ENCODE peak calls at places on chromosome 20, in four cellular contexts. One of them, this sample, is unnamed.

GRCh38 chr20:38779247-38780097 is 26.0 kb upstream of the PPP1R16B start:
- DNase-seq in lower lobe of right lung: no peak
- DNase-seq in A549: no peak
- DNase-seq in type B pancreatic cell: no peak
- DNase-seq in this sample: no peak

GRCh38 chr20:49821850-49822249 is 9.2 kb downstream of the SLC9A8 start:
- DNase-seq in lower lobe of right lung: no peak
- DNase-seq in A549: no peak
- DNase-seq in type B pancreatic cell: no peak
- DNase-seq in this sample: no peak

GRCh38 chr20:11687546-11688292 is 230.0 kb upstream of the BTBD3 start:
- DNase-seq in lower lobe of right lung: no peak
- DNase-seq in A549: peak
- DNase-seq in type B pancreatic cell: no peak
- DNase-seq in this sample: no peak

GRCh38 chr20:21514553-21515251 is 838 bp upstream of the NKX2-2 start:
- DNase-seq in lower lobe of right lung: peak
- DNase-seq in A549: no peak
- DNase-seq in type B pancreatic cell: peak
- DNase-seq in this sample: peak

GRCh38 chr20:34331838-34332237 is 28.7 kb upstream of the AHCY start:
- DNase-seq in lower lobe of right lung: no peak
- DNase-seq in A549: no peak
- DNase-seq in type B pancreatic cell: no peak
- DNase-seq in this sample: no peak

GRCh38 chr20:8076505-8077498 is 55.3 kb upstream of the PLCB1 start:
- DNase-seq in lower lobe of right lung: no peak
- DNase-seq in A549: no peak
- DNase-seq in type B pancreatic cell: no peak
- DNase-seq in this sample: no peak

GRCh38 chr20:4740774-4741431 is 19.2 kb downstream of the PRND start:
- DNase-seq in lower lobe of right lung: no peak
- DNase-seq in A549: peak
- DNase-seq in type B pancreatic cell: no peak
- DNase-seq in this sample: peak

GRCh38 chr20:6269163-6269873 is 146.5 kb upstream of the FERMT1 start:
- DNase-seq in lower lobe of right lung: no peak
- DNase-seq in A549: no peak
- DNase-seq in type B pancreatic cell: no peak
- DNase-seq in this sample: no peak

GRCh38 chr20:51650685-51651134 is 108.2 kb upstream of the NFATC2 start:
- DNase-seq in lower lobe of right lung: peak
- DNase-seq in A549: no peak
- DNase-seq in type B pancreatic cell: no peak
- DNase-seq in this sample: no peak

GRCh38 chr20:2314759-2315439 is 19.1 kb downstream of the TGM3 start:
- DNase-seq in lower lobe of right lung: no peak
- DNase-seq in A549: no peak
- DNase-seq in type B pancreatic cell: no peak
- DNase-seq in this sample: no peak

GRCh38 chr20:8018928-8019177 is 708 bp downstream of the TMX4 start:
- DNase-seq in lower lobe of right lung: no peak
- DNase-seq in A549: peak
- DNase-seq in type B pancreatic cell: no peak
- DNase-seq in this sample: no peak

GRCh38 chr20:44398303-44398702 is 42.8 kb downstream of the HNF4A start:
- DNase-seq in lower lobe of right lung: no peak
- DNase-seq in A549: peak
- DNase-seq in type B pancreatic cell: no peak
- DNase-seq in this sample: no peak

GRCh38 chr20:56187791-56188190 is 60.7 kb upstream of the MC3R start:
- DNase-seq in lower lobe of right lung: no peak
- DNase-seq in A549: no peak
- DNase-seq in type B pancreatic cell: no peak
- DNase-seq in this sample: no peak

GRCh38 chr20:12554416-12554815 is 454.4 kb upstream of the SPTLC3 start:
- DNase-seq in lower lobe of right lung: no peak
- DNase-seq in A549: no peak
- DNase-seq in type B pancreatic cell: no peak
- DNase-seq in this sample: no peak

GRCh38 chr20:63706852-63707557 is 771 bp downstream of the ARFRP1 start:
- DNase-seq in lower lobe of right lung: peak
- DNase-seq in A549: no peak
- DNase-seq in type B pancreatic cell: peak
- DNase-seq in this sample: peak

GRCh38 chr20:50112512-50113419 is at the start of gene UBE2V1:
- DNase-seq in lower lobe of right lung: peak
- DNase-seq in A549: peak
- DNase-seq in type B pancreatic cell: peak
- DNase-seq in this sample: peak

GRCh38 chr20:38338849-38339520 is 7.3 kb upstream of the LBP start:
- DNase-seq in lower lobe of right lung: no peak
- DNase-seq in A549: no peak
- DNase-seq in type B pancreatic cell: no peak
- DNase-seq in this sample: no peak

GRCh38 chr20:17640146-17640874 is 41.7 kb downstream of the RRBP1 start:
- DNase-seq in lower lobe of right lung: no peak
- DNase-seq in A549: no peak
- DNase-seq in type B pancreatic cell: no peak
- DNase-seq in this sample: no peak

GRCh38 chr20:4068708-4069107 is 53.4 kb upstream of the RNF24 start:
- DNase-seq in lower lobe of right lung: no peak
- DNase-seq in A549: no peak
- DNase-seq in type B pancreatic cell: no peak
- DNase-seq in this sample: no peak

GRCh38 chr20:42063176-42063575 is 445.0 kb upstream of the CHD6 start:
- DNase-seq in lower lobe of right lung: no peak
- DNase-seq in A549: no peak
- DNase-seq in type B pancreatic cell: no peak
- DNase-seq in this sample: no peak

GRCh38 chr20:38810926-38811325 is 5.4 kb downstream of the PPP1R16B start:
- DNase-seq in lower lobe of right lung: no peak
- DNase-seq in A549: no peak
- DNase-seq in type B pancreatic cell: no peak
- DNase-seq in this sample: no peak

GRCh38 chr20:44540834-44541233 is 19.0 kb upstream of the SERINC3 start:
- DNase-seq in lower lobe of right lung: no peak
- DNase-seq in A549: no peak
- DNase-seq in type B pancreatic cell: no peak
- DNase-seq in this sample: no peak

GRCh38 chr20:10306440-10307358 is 88.1 kb downstream of the SNAP25 start:
- DNase-seq in lower lobe of right lung: no peak
- DNase-seq in A549: no peak
- DNase-seq in type B pancreatic cell: no peak
- DNase-seq in this sample: no peak

GRCh38 chr20:24149881-24150307 is 161.3 kb upstream of the GGTLC1 start:
- DNase-seq in lower lobe of right lung: no peak
- DNase-seq in A549: peak
- DNase-seq in type B pancreatic cell: no peak
- DNase-seq in this sample: no peak
- TF ChIP-seq CTCF in lower lobe of right lung: peak
- TF ChIP-seq CTCF in A549: peak
- TF ChIP-seq CTCF in type B pancreatic cell: peak
- TF ChIP-seq CTCF in this sample: peak

GRCh38 chr20:62702008-62702290 is 6.7 kb upstream of the NTSR1 start:
- DNase-seq in lower lobe of right lung: no peak
- DNase-seq in A549: no peak
- DNase-seq in type B pancreatic cell: no peak
- DNase-seq in this sample: no peak

GRCh38 chr20:62703853-62704228 is 4.8 kb upstream of the NTSR1 start:
- DNase-seq in lower lobe of right lung: no peak
- DNase-seq in A549: no peak
- DNase-seq in type B pancreatic cell: no peak
- DNase-seq in this sample: no peak

GRCh38 chr20:62704341-62704948 is 4.2 kb upstream of the NTSR1 start:
- DNase-seq in lower lobe of right lung: peak
- DNase-seq in A549: peak
- DNase-seq in type B pancreatic cell: no peak
- DNase-seq in this sample: peak

GRCh38 chr20:62701161-62702007 is 7.3 kb upstream of the NTSR1 start:
- DNase-seq in lower lobe of right lung: no peak
- DNase-seq in A549: no peak
- DNase-seq in type B pancreatic cell: no peak
- DNase-seq in this sample: no peak

DNA sequence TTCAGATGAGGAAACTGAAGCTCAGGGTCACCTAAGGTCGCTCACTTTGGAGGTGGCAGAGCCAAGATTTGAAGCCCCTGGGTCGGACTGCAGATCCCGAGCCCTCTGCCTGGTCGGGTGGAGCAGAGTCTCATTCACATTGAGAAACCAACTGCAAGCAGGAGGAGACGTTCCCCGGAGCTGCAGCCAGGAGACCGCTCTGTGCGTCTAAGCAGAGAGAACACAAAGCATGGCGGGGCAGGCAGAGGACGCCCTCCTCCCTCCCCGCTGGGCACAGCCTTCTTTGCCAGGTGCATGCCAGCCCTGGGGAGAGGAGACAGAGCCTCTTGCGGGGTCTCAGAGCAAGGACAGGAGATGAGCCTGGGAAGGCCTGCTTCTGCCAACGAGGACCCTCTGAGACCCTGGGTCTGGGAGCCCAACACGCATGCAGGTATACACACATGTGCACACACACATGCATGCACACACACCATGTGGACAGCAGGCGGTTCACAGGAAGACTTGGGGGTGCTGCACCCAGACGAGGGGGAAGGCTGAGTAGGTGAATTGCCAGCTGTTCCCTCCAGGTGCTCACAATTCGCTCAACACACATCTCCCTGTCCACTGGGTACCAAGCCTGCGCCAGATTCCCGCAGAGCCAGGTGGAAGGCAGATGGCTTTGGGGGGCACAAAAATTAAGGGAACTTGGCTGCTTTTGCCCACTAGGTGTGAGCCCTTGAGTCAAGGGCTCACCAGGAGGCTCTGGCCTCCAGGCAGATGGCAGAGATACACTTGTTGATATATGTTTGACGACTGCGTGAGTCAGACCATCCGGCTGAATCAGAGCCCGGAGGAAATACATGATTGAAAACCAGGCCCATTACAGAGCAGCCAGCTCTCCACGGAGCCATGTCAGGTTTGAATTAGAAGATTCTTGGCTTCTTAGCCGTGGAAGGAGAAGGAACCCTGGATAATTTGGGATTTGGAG is 5.5 kb upstream of the NTSR1 start:
- DNase-seq in lower lobe of right lung: no peak
- DNase-seq in A549: peak
- DNase-seq in type B pancreatic cell: no peak
- DNase-seq in this sample: no peak
- TF ChIP-seq CTCF in lower lobe of right lung: no peak
- TF ChIP-seq CTCF in A549: peak
- TF ChIP-seq CTCF in type B pancreatic cell: no peak
- TF ChIP-seq CTCF in this sample: no peak

GRCh38 chr20:40606660-40607059 is 82.4 kb downstream of the MAFB start:
- DNase-seq in lower lobe of right lung: no peak
- DNase-seq in A549: no peak
- DNase-seq in type B pancreatic cell: no peak
- DNase-seq in this sample: peak
- TF ChIP-seq CTCF in lower lobe of right lung: no peak
- TF ChIP-seq CTCF in A549: no peak
- TF ChIP-seq CTCF in type B pancreatic cell: no peak
- TF ChIP-seq CTCF in this sample: peak

GRCh38 chr20:48025061-48025515 is 239.8 kb upstream of the SULF2 start:
- DNase-seq in lower lobe of right lung: no peak
- DNase-seq in A549: no peak
- DNase-seq in type B pancreatic cell: no peak
- DNase-seq in this sample: peak
- TF ChIP-seq CTCF in lower lobe of right lung: no peak
- TF ChIP-seq CTCF in A549: no peak
- TF ChIP-seq CTCF in type B pancreatic cell: no peak
- TF ChIP-seq CTCF in this sample: no peak

GRCh38 chr20:31256959-31257358 is 505 bp upstream of the DEFB115 start:
- DNase-seq in lower lobe of right lung: no peak
- DNase-seq in A549: no peak
- DNase-seq in type B pancreatic cell: no peak
- DNase-seq in this sample: no peak

GRCh38 chr20:31257364-31257763 is at the start of gene DEFB115:
- DNase-seq in lower lobe of right lung: no peak
- DNase-seq in A549: no peak
- DNase-seq in type B pancreatic cell: no peak
- DNase-seq in this sample: no peak

DNA sequence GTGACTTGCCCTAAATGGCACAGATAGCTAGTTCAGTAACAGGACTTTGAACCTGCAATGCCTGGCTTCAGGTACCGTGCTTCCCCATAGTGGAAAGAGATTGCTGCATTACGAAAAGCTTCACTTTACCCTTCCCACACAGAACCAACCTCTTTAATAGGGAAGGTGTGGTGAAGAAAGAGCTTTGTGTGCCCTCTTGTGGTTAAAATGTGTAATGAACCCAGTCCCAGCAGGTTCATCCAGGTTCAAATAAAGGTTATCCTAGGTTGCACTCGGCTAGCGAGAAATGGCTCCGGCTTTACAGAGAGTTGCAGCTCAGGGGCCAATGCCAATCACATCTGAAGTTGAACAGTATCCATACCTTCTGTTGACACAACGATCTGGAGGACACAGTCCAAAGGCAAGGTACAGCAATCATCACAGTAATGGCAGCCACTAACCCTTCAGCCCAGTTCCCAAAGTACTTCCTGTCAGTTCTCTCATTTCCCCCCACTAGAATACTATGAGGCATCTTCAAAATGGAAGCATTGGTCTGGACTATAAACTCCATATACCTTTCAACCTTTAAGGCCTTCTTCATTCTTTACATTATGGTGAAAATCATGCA is 3.0 kb downstream of the DEFB115 start:
- DNase-seq in lower lobe of right lung: no peak
- DNase-seq in A549: peak
- DNase-seq in type B pancreatic cell: no peak
- DNase-seq in this sample: no peak
- TF ChIP-seq CTCF in lower lobe of right lung: peak
- TF ChIP-seq CTCF in A549: peak
- TF ChIP-seq CTCF in type B pancreatic cell: peak
- TF ChIP-seq CTCF in this sample: no peak

GRCh38 chr20:25078662-25079061 is 3.3 kb downstream of the VSX1 start:
- DNase-seq in lower lobe of right lung: no peak
- DNase-seq in A549: no peak
- DNase-seq in type B pancreatic cell: peak
- DNase-seq in this sample: peak

GRCh38 chr20:25076201-25076600 is 5.7 kb downstream of the VSX1 start:
- DNase-seq in lower lobe of right lung: no peak
- DNase-seq in A549: no peak
- DNase-seq in type B pancreatic cell: peak
- DNase-seq in this sample: peak

GRCh38 chr20:25077610-25078169 is 4.3 kb downstream of the VSX1 start:
- DNase-seq in lower lobe of right lung: peak
- DNase-seq in A549: peak
- DNase-seq in type B pancreatic cell: peak
- DNase-seq in this sample: peak

GRCh38 chr20:25079171-25079570 is 2.8 kb downstream of the VSX1 start:
- DNase-seq in lower lobe of right lung: no peak
- DNase-seq in A549: no peak
- DNase-seq in type B pancreatic cell: peak
- DNase-seq in this sample: peak

GRCh38 chr20:25076731-25077609 is 5.0 kb downstream of the VSX1 start:
- DNase-seq in lower lobe of right lung: no peak
- DNase-seq in A549: peak
- DNase-seq in type B pancreatic cell: peak
- DNase-seq in this sample: peak
- TF ChIP-seq CTCF in lower lobe of right lung: no peak
- TF ChIP-seq CTCF in A549: peak
- TF ChIP-seq CTCF in type B pancreatic cell: peak
- TF ChIP-seq CTCF in this sample: no peak

This sample was measured in osteocyte.